ENCODE peak calls at places on chromosome 2, in four cellular contexts. U, M, R and W are unnamed samples.

GRCh38 chr2:102279391-102279735 is 32.0 kb upstream of the IL1RL1 start:
- DNase-seq in U (no peak), M (no peak), R (no peak), W (no peak)

GRCh38 chr2:223010641-223011040 is 41.3 kb upstream of the KCNE4 start:
- DNase-seq in U (no peak), M (no peak), R (no peak), W (no peak)

GRCh38 chr2:74267068-74267467 is 68.7 kb downstream of the MTHFD2 start:
- DNase-seq in U (no peak), M (no peak), R (no peak), W (no peak)

GRCh38 chr2:179332903-179333302 is 68.3 kb upstream of the SESTD1 start:
- DNase-seq in U (no peak), M (no peak), R (no peak), W (no peak)

GRCh38 chr2:149225446-149225845 is 104.9 kb upstream of the LYPD6 start:
- DNase-seq in U (no peak), M (no peak), R (no peak), W (no peak)

GRCh38 chr2:85719609-85720240 is 25.6 kb downstream of the GNLY start:
- DNase-seq in U (no peak), M (peak; percentile 62), R (no peak), W (no peak)

GRCh38 chr2:236131073-236131692 is 37.0 kb downstream of the GBX2 start:
- DNase-seq in U (no peak), M (no peak), R (no peak), W (no peak)

GRCh38 chr2:206520450-206520849 is 77.1 kb downstream of the ADAM23 start:
- DNase-seq in U (no peak), M (no peak), R (no peak), W (no peak)

GRCh38 chr2:226701052-226701451 is 98.6 kb downstream of the IRS1 start:
- DNase-seq in U (no peak), M (no peak), R (no peak), W (no peak)

GRCh38 chr2:240200230-240201051 is 60.0 kb upstream of the OTOS start:
- DNase-seq in U (no peak), M (no peak), R (peak; percentile 68), W (no peak)

GRCh38 chr2:233803292-233803911 is 25.3 kb downstream of the MROH2A start:
- DNase-seq in U (no peak), M (no peak), R (peak; percentile 38), W (no peak)

GRCh38 chr2:104826016-104826415 is 27.9 kb upstream of the POU3F3 start:
- DNase-seq in U (no peak), M (no peak), R (no peak), W (no peak)

GRCh38 chr2:110106642-110107041 is 9.0 kb downstream of the MALL start:
- DNase-seq in U (no peak), M (no peak), R (no peak), W (no peak)

GRCh38 chr2:207692206-207693065 is 19.0 kb upstream of the CCNYL1 start:
- DNase-seq in U (no peak), M (no peak), R (no peak), W (peak; percentile 40)

GRCh38 chr2:101617786-101618185 is 79.7 kb upstream of the MAP4K4 start:
- DNase-seq in U (no peak), M (no peak), R (no peak), W (no peak)

GRCh38 chr2:58925676-58926081 is 684.6 kb upstream of the FANCL start:
- DNase-seq in U (no peak), M (peak; percentile 17), R (no peak), W (no peak)

GRCh38 chr2:227460833-227461232 is 11.1 kb upstream of the AGFG1 start:
- DNase-seq in U (no peak), M (no peak), R (no peak), W (no peak)

GRCh38 chr2:31312898-31313297 is 78.9 kb downstream of the EHD3 start:
- DNase-seq in U (no peak), M (no peak), R (no peak), W (no peak)

GRCh38 chr2:229273384-229274338 is 2.6 kb upstream of the PID1 start:
- DNase-seq in U (no peak), M (peak; percentile 24), R (no peak), W (peak; percentile 49)

GRCh38 chr2:172113617-172114016 is 10.9 kb upstream of the DLX2 start:
- DNase-seq in U (no peak), M (no peak), R (no peak), W (no peak)

GRCh38 chr2:52874706-52875105 is 892.9 kb upstream of the CHAC2 start:
- DNase-seq in U (no peak), M (no peak), R (no peak), W (no peak)

GRCh38 chr2:231527091-231527395 is 3.2 kb downstream of the NMUR1 start:
- DNase-seq in U (no peak), M (no peak), R (no peak), W (no peak)

GRCh38 chr2:20015482-20016083 is 3.1 kb upstream of the MATN3 start:
- DNase-seq in U (no peak), M (no peak), R (no peak), W (no peak)

GRCh38 chr2:1769703-1770422 is 25.5 kb upstream of the PXDN start:
- DNase-seq in U (no peak), M (peak; percentile 47), R (peak; percentile 83), W (peak; percentile 58)

GRCh38 chr2:26675651-26676255 is 16.8 kb upstream of the KCNK3 start:
- DNase-seq in U (no peak), M (no peak), R (no peak), W (no peak)

GRCh38 chr2:1742680-1743395 is 1.5 kb downstream of the PXDN start:
- DNase-seq in U (no peak), M (peak; percentile 79), R (peak; percentile 87), W (peak; percentile 84)

GRCh38 chr2:124320072-124320471 is 295.0 kb downstream of the CNTNAP5 start:
- DNase-seq in U (no peak), M (no peak), R (no peak), W (no peak)

GRCh38 chr2:217918220-217919024 is 84.4 kb downstream of the TNS1 start:
- DNase-seq in U (no peak), M (no peak), R (no peak), W (peak; percentile 65)

GRCh38 chr2:96970248-96970875 is 16.0 kb downstream of the FAM178B start:
- DNase-seq in U (no peak), M (no peak), R (no peak), W (no peak)

GRCh38 chr2:40213616-40214015 is 238.3 kb downstream of the SLC8A1 start:
- DNase-seq in U (no peak), M (no peak), R (no peak), W (no peak)

GRCh38 chr2:158144914-158145625 is 43.4 kb downstream of the UPP2 start:
- DNase-seq in U (no peak), M (no peak), R (no peak), W (no peak)

GRCh38 chr2:218893349-218894167 is 12.9 kb downstream of the WNT10A start:
- DNase-seq in U (no peak), M (no peak), R (no peak), W (no peak)

GRCh38 chr2:75582840-75583239 is 22.1 kb upstream of the EVA1A start:
- DNase-seq in U (no peak), M (no peak), R (no peak), W (no peak)

GRCh38 chr2:219181531-219181930 is 3.5 kb downstream of the RETREG2 start:
- DNase-seq in U (no peak), M (no peak), R (no peak), W (no peak)

GRCh38 chr2:229714736-229715541 is 584 bp upstream of the DNER start:
- DNase-seq in U (no peak), M (peak; percentile 42), R (no peak), W (peak; percentile 42)

GRCh38 chr2:17940105-17940630 is 61.7 kb downstream of the KCNS3 start:
- DNase-seq in U (no peak), M (no peak), R (no peak), W (no peak)

GRCh38 chr2:7745369-7745768 is 828.2 kb downstream of the RNF144A start:
- DNase-seq in U (no peak), M (no peak), R (no peak), W (no peak)

GRCh38 chr2:50401772-50402653 is 629.9 kb downstream of the NRXN1 start:
- DNase-seq in U (no peak), M (no peak), R (no peak), W (no peak)

GRCh38 chr2:38448692-38449405 is 71.8 kb upstream of the ATL2 start:
- DNase-seq in U (no peak), M (no peak), R (no peak), W (no peak)

GRCh38 chr2:38444247-38444646 is 67.2 kb upstream of the ATL2 start:
- DNase-seq in U (no peak), M (no peak), R (no peak), W (no peak)

GRCh38 chr2:38443021-38443541 is 66.0 kb upstream of the ATL2 start:
- DNase-seq in U (no peak), M (no peak), R (no peak), W (peak; percentile 48)

GRCh38 chr2:38446972-38447561 is 70.0 kb upstream of the ATL2 start:
- DNase-seq in U (no peak), M (no peak), R (no peak), W (no peak)

DNA sequence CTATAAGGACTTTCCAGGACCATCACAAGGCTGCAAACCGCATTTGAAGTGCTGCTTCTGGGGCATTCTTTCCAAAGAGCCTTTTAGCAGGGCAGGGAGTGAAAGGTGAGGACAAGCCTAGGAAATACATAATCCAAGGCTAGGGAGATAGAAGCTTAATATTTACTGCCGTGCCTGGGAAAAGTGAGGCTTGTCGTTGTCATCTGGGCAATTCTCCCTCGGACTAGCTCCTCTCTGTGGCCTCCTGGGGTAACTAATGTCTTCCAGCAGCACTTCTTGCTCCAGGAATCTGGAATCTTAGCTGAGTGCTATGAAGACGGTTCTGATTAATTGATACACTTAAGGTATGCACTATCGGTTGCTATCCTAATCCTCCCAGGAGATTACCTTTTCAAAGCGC is 69.3 kb upstream of the ATL2 start:
- DNase-seq in U (no peak), M (no peak), R (no peak), W (no peak)
- TF ChIP-seq CTCF in U (no peak), M (peak; percentile 44), R (no peak), W (no peak)

GRCh38 chr2:95283562-95283961 is 9.3 kb downstream of the PROM2 start:
- DNase-seq in U (no peak), M (no peak), R (no peak), W (no peak)
- H3K9me3 ChIP-seq in U (no peaks in the 10 kb centered on the region), M (no peaks in the 10 kb centered on the region), R (no peaks in the 10 kb centered on the region), W (no peaks in the 10 kb centered on the region)

DNA sequence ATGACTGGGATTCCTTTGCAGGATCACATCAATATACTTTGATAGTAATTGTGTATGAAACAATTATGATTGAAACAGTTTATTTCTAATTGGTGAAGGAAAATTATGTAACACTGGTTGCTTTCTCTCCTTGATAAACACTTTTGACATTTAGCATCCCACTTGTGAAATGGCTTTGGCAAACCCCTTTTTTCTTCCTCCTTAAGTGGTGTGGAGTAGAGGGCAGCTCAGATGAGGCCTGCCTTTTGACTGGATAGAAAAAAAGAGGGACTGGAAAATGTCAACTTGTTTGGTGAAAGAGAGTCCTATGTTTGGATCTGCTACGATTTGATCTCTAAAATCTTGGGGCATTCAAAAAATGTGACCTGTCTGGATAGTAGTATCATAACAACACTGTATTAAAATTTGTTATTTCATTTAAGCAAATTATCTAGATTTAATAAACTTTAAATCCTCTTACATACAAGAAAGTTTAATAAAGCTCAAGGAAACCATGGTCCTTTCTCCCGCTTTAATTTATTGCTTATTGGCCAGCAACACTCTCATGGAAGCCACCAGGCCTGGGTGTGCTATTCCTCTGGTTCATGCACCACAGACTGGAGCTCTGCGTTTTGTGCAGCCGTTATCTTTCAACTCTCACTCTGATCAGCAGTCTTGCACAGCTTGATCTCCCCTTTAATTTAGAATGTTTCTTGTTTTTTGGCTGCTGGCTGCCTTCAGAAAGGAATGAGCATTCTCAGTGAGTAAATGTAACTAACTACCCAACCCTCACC is 318.5 kb downstream of the MEIS1 start:
- DNase-seq in U (no peak), M (no peak), R (no peak), W (no peak)
- H3K27ac ChIP-seq in U (peak overlapping the region; percentile 31), M (no peak overlapping the region), R (no peak overlapping the region), W (no peak overlapping the region)

GRCh38 chr2:168247341-168248305 is at the start of gene STK39:
- DNase-seq in U (no peak), M (peak; percentile 82), R (peak; percentile 82), W (peak; percentile 81)
- TF ChIP-seq CTCF in U (no peak), M (no peak), R (no peak), W (no peak)